ENCODE peak calls at places on chromosomes 2 and 18, in seven cellular contexts. H is NCI-H1417, F is DMS79 treated with DMSO at 0.1 percent for 48 hours, S is hippocampal formation, X is RWPE1, Z is Caki2, P is BE2C. W is an unnamed sample.

GRCh38 chr18:23703057-23703986 is 14.1 kb downstream of the LAMA3 start:
- DNase-seq in F (peak; percentile 23), P (peak; percentile 13), X (peak; percentile 42), S (peak; percentile 2), H (peak; percentile 64), Z (peak; percentile 42), W (peak; percentile 71)

GRCh38 chr2:220930542-220931076 is 641.5 kb downstream of the EPHA4 start:
- DNase-seq in S (no peak), X (no peak), F (no peak), Z (no peak), H (no peak), P (no peak), W (no peak)

GRCh38 chr2:195575879-195576391 is 81.1 kb upstream of the SLC39A10 start:
- DNase-seq in P (no peak), H (peak; percentile 69), X (peak; percentile 87), S (peak; percentile 41), Z (peak; percentile 77), F (no peak), W (peak; percentile 73)

GRCh38 chr2:63503818-63504217 is 84.5 kb downstream of the WDPCP start:
- DNase-seq in P (no peak), Z (no peak), H (no peak), F (no peak), X (no peak), S (no peak), W (no peak)

GRCh38 chr18:78407456-78407823 is 572.2 kb upstream of the SALL3 start:
- DNase-seq in Z (no peak), F (no peak), X (peak; percentile 2), H (peak; percentile 91), S (no peak), P (no peak), W (no peak)

GRCh38 chr18:50111398-50111797 is 83.5 kb downstream of the MYO5B start:
- DNase-seq in P (no peak), Z (no peak), X (no peak), F (no peak), H (peak; percentile 50), S (no peak), W (no peak)

GRCh38 chr2:234676859-234677450 is 180.1 kb upstream of the ARL4C start:
- DNase-seq in S (peak; percentile 4), P (no peak), Z (no peak), F (no peak), H (peak; percentile 87), X (no peak), W (no peak)

GRCh38 chr2:200189964-200190363 is 116.5 kb upstream of the SPATS2L start:
- DNase-seq in H (no peak), X (no peak), S (no peak), Z (no peak), F (no peak), P (no peak), W (peak; percentile 6)

GRCh38 chr2:168336786-168337388 is 89.5 kb upstream of the STK39 start:
- DNase-seq in H (peak; percentile 18), F (no peak), S (no peak), P (peak; percentile 7), X (peak; percentile 71), Z (peak; percentile 6), W (no peak)

GRCh38 chr2:133568172-133568571 is at the start of gene NCKAP5:
- DNase-seq in Z (no peak), P (no peak), X (no peak), H (peak; percentile 24), S (peak; percentile 19), F (no peak), W (peak; percentile 22)

GRCh38 chr2:208320686-208321085 is 54.6 kb downstream of the PIKFYVE start:
- DNase-seq in S (peak; percentile 28), H (no peak), F (no peak), P (no peak), Z (no peak), X (no peak), W (no peak)

GRCh38 chr18:61841709-61842108 is 51.1 kb downstream of the RNF152 start:
- DNase-seq in P (no peak), X (no peak), F (no peak), H (no peak), Z (no peak), S (no peak), W (no peak)

GRCh38 chr2:208128136-208128535 is 1.5 kb downstream of the CRYGC start:
- DNase-seq in P (no peak), H (no peak), S (no peak), F (no peak), X (no peak), Z (no peak), W (no peak)

GRCh38 chr2:15744820-15745219 is 153.2 kb downstream of the DDX1 start:
- DNase-seq in H (no peak), S (no peak), Z (no peak), F (no peak), P (no peak), X (no peak), W (no peak)

GRCh38 chr2:196718796-196719564 is 79.5 kb downstream of the CCDC150 start:
- DNase-seq in X (no peak), H (no peak), Z (peak; percentile 84), F (no peak), P (peak; percentile 55), S (no peak), W (peak; percentile 71)